ENCODE peak calls at places on chromosomes 4 and X, in four cellular contexts. One of them, this sample, is unnamed. For H3K4me1, the result is how much of the 10 kb centered on the place peaks cover.

GRCh38 chr4:42359686-42360085 is 37.6 kb upstream of the SHISA3 start:
- DNase-seq in neural progenitor cell: no peak
- DNase-seq in IMR-90: peak
- DNase-seq in body of pancreas: no peak
- DNase-seq in this sample: no peak

GRCh38 chrX:333611-334311 is 15.2 kb upstream of the GTPBP6 start:
- DNase-seq in neural progenitor cell: no peak
- DNase-seq in IMR-90: no peak
- DNase-seq in body of pancreas: no peak
- DNase-seq in this sample: no peak

GRCh38 chrX:76029385-76029784 is 143.5 kb upstream of the PBDC1 start:
- DNase-seq in neural progenitor cell: no peak
- DNase-seq in IMR-90: no peak
- DNase-seq in body of pancreas: no peak
- DNase-seq in this sample: no peak

GRCh38 chr4:48429709-48430474 is 53.3 kb upstream of the SLC10A4 start:
- DNase-seq in neural progenitor cell: peak
- DNase-seq in IMR-90: no peak
- DNase-seq in body of pancreas: no peak
- DNase-seq in this sample: no peak

GRCh38 chr4:133186845-133187244 is 37.8 kb downstream of the PCDH10 start:
- DNase-seq in neural progenitor cell: no peak
- DNase-seq in IMR-90: peak
- DNase-seq in body of pancreas: no peak
- DNase-seq in this sample: no peak

GRCh38 chr4:180923476-180923875 is 1319.7 kb upstream of the TENM3 start:
- DNase-seq in neural progenitor cell: no peak
- DNase-seq in IMR-90: peak
- DNase-seq in body of pancreas: no peak
- DNase-seq in this sample: no peak

GRCh38 chr4:188218392-188218791 is 79.2 kb downstream of the TRIML1 start:
- DNase-seq in neural progenitor cell: peak
- DNase-seq in IMR-90: no peak
- DNase-seq in body of pancreas: no peak
- DNase-seq in this sample: no peak

GRCh38 chrX:47190445-47191269 is 3.0 kb upstream of the UBA1 start:
- DNase-seq in neural progenitor cell: peak
- DNase-seq in IMR-90: peak
- DNase-seq in body of pancreas: peak
- DNase-seq in this sample: peak

GRCh38 chr4:15882675-15883086 is 55.9 kb downstream of the FGFBP1 start:
- DNase-seq in neural progenitor cell: peak
- DNase-seq in IMR-90: peak
- DNase-seq in body of pancreas: peak
- DNase-seq in this sample: peak

GRCh38 chrX:40247848-40248622 is 150.3 kb upstream of the BCOR start:
- DNase-seq in neural progenitor cell: no peak
- DNase-seq in IMR-90: no peak
- DNase-seq in body of pancreas: no peak
- DNase-seq in this sample: no peak

GRCh38 chr4:130026185-130026584 is 930.2 kb downstream of the C4orf33 start:
- DNase-seq in neural progenitor cell: peak
- DNase-seq in IMR-90: no peak
- DNase-seq in body of pancreas: no peak
- DNase-seq in this sample: no peak

GRCh38 chrX:81259714-81260395 is 58.0 kb downstream of the SH3BGRL start:
- DNase-seq in neural progenitor cell: no peak
- DNase-seq in IMR-90: peak
- DNase-seq in body of pancreas: no peak
- DNase-seq in this sample: no peak

GRCh38 chr4:1082215-1083182 is 30.9 kb downstream of the RNF212 start:
- DNase-seq in neural progenitor cell: no peak
- DNase-seq in IMR-90: peak
- DNase-seq in body of pancreas: peak
- DNase-seq in this sample: peak

GRCh38 chrX:135087867-135088266 is 32.5 kb downstream of the ETDB start:
- DNase-seq in neural progenitor cell: no peak
- DNase-seq in IMR-90: no peak
- DNase-seq in body of pancreas: no peak
- DNase-seq in this sample: no peak

GRCh38 chr4:40193018-40193571 is 3.7 kb upstream of the RHOH start:
- DNase-seq in neural progenitor cell: no peak
- DNase-seq in IMR-90: no peak
- DNase-seq in body of pancreas: no peak
- DNase-seq in this sample: no peak

GRCh38 chrX:42948723-42949122 is 170.8 kb upstream of the PPP1R2C start:
- DNase-seq in neural progenitor cell: no peak
- DNase-seq in IMR-90: no peak
- DNase-seq in body of pancreas: no peak
- DNase-seq in this sample: no peak

GRCh38 chrX:97399400-97399799 is 515.7 kb downstream of the RPA4 start:
- DNase-seq in neural progenitor cell: no peak
- DNase-seq in IMR-90: peak
- DNase-seq in body of pancreas: no peak
- DNase-seq in this sample: no peak

GRCh38 chr4:124177647-124178425 is 534.7 kb downstream of the ANKRD50 start:
- DNase-seq in neural progenitor cell: no peak
- DNase-seq in IMR-90: peak
- DNase-seq in body of pancreas: no peak
- DNase-seq in this sample: no peak

GRCh38 chr4:184356366-184356765 is 118.0 kb downstream of the IRF2 start:
- DNase-seq in neural progenitor cell: no peak
- DNase-seq in IMR-90: no peak
- DNase-seq in body of pancreas: no peak
- DNase-seq in this sample: no peak

GRCh38 chr4:168622600-168622999 is 125.7 kb downstream of the PALLD start:
- DNase-seq in neural progenitor cell: no peak
- DNase-seq in IMR-90: no peak
- DNase-seq in body of pancreas: no peak
- DNase-seq in this sample: no peak

GRCh38 chr4:184349283-184350039 is 124.9 kb downstream of the IRF2 start:
- DNase-seq in neural progenitor cell: no peak
- DNase-seq in IMR-90: no peak
- DNase-seq in body of pancreas: peak
- DNase-seq in this sample: peak

GRCh38 chr4:165359501-165359900 is 19.3 kb upstream of the CPE start:
- DNase-seq in neural progenitor cell: no peak
- DNase-seq in IMR-90: no peak
- DNase-seq in body of pancreas: no peak
- DNase-seq in this sample: no peak

GRCh38 chr4:123826896-123827295 is 430.3 kb downstream of the SPRY1 start:
- DNase-seq in neural progenitor cell: no peak
- DNase-seq in IMR-90: peak
- DNase-seq in body of pancreas: no peak
- DNase-seq in this sample: no peak

GRCh38 chr4:142473218-142473959 is 372.7 kb downstream of the INPP4B start:
- DNase-seq in neural progenitor cell: no peak
- DNase-seq in IMR-90: no peak
- DNase-seq in body of pancreas: peak
- DNase-seq in this sample: no peak

GRCh38 chr4:54017308-54017707 is 47.1 kb downstream of the CHIC2 start:
- DNase-seq in neural progenitor cell: peak
- DNase-seq in IMR-90: no peak
- DNase-seq in body of pancreas: no peak
- DNase-seq in this sample: no peak

GRCh38 chr4:140151700-140152014 is 2.3 kb downstream of the MAML3 start:
- DNase-seq in neural progenitor cell: peak
- DNase-seq in IMR-90: peak
- DNase-seq in body of pancreas: peak
- DNase-seq in this sample: peak

GRCh38 chrX:146259207-146259606 is 441.6 kb downstream of the SLITRK2 start:
- DNase-seq in neural progenitor cell: no peak
- DNase-seq in IMR-90: no peak
- DNase-seq in body of pancreas: no peak
- DNase-seq in this sample: no peak

GRCh38 chrX:154731203-154731602 is 19.7 kb downstream of the GAB3 start:
- DNase-seq in neural progenitor cell: no peak
- DNase-seq in IMR-90: no peak
- DNase-seq in body of pancreas: no peak
- DNase-seq in this sample: no peak

GRCh38 chr4:664713-665231 is 9.3 kb downstream of the ATP5ME start:
- DNase-seq in neural progenitor cell: no peak
- DNase-seq in IMR-90: no peak
- DNase-seq in body of pancreas: no peak
- DNase-seq in this sample: no peak

GRCh38 chr4:149835280-149835679 is 19.6 kb upstream of the IQCM start:
- DNase-seq in neural progenitor cell: no peak
- DNase-seq in IMR-90: no peak
- DNase-seq in body of pancreas: no peak
- DNase-seq in this sample: no peak

GRCh38 chr4:84529169-84529751 is 30.2 kb upstream of the NKX6-1 start:
- DNase-seq in neural progenitor cell: peak
- DNase-seq in IMR-90: peak
- DNase-seq in body of pancreas: no peak
- DNase-seq in this sample: no peak

GRCh38 chr4:113957961-113958360 is 21.5 kb downstream of the ARSJ start:
- DNase-seq in neural progenitor cell: no peak
- DNase-seq in IMR-90: peak
- DNase-seq in body of pancreas: no peak
- DNase-seq in this sample: no peak

GRCh38 chr4:124321370-124321769 is 391.2 kb downstream of the ANKRD50 start:
- DNase-seq in neural progenitor cell: peak
- DNase-seq in IMR-90: peak
- DNase-seq in body of pancreas: no peak
- DNase-seq in this sample: no peak

DNA sequence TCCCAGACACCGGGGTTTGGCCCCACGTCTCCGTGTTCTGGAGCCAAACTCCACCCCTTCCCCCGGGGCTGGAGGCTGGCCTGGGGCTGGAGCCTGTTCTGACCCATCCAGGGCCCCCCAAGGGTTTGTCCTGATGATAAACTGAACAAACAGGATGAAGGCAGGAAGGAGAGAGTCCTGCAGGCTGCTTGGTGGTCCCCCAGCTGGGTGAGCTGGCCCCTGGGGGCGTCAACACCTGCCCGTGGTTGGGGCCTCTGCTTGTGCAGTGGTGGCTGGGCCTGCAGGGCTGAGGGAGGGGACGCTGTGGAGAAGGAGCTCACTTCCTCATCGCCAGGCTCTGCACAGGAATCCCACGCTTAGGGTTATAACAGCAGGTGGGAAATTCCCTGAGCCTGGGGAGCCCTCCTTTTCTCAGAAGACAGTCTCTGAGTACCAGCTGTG is 2.3 kb downstream of the SH3TC1 start:
- DNase-seq in neural progenitor cell: no peak
- DNase-seq in IMR-90: no peak
- DNase-seq in body of pancreas: no peak
- DNase-seq in this sample: no peak
- H3K27ac ChIP-seq in neural progenitor cell: no peak
- H3K27ac ChIP-seq in IMR-90: no peak
- H3K27ac ChIP-seq in body of pancreas: no peak
- H3K27ac ChIP-seq in this sample: no peak

GRCh38 chr4:151992755-151993154 is 231.9 kb upstream of the GATB start:
- DNase-seq in neural progenitor cell: no peak
- DNase-seq in IMR-90: no peak
- DNase-seq in body of pancreas: no peak
- DNase-seq in this sample: no peak
- H3K4me1 ChIP-seq in neural progenitor cell: under half
- H3K4me1 ChIP-seq in IMR-90: under half
- H3K4me1 ChIP-seq in body of pancreas: under half
- H3K4me1 ChIP-seq in this sample: under half

GRCh38 chrX:23845316-23845932 is 62.3 kb downstream of the APOO start:
- DNase-seq in neural progenitor cell: no peak
- DNase-seq in IMR-90: no peak
- DNase-seq in body of pancreas: peak
- DNase-seq in this sample: peak
- H3K27ac ChIP-seq in neural progenitor cell: peak
- H3K27ac ChIP-seq in IMR-90: no peak
- H3K27ac ChIP-seq in body of pancreas: peak
- H3K27ac ChIP-seq in this sample: peak

GRCh38 chr4:182885738-182886077 is 31.5 kb downstream of the DCTD start:
- DNase-seq in neural progenitor cell: no peak
- DNase-seq in IMR-90: peak
- DNase-seq in body of pancreas: no peak
- DNase-seq in this sample: no peak
- H3K4me1 ChIP-seq in neural progenitor cell: under half
- H3K4me1 ChIP-seq in IMR-90: under half
- H3K4me1 ChIP-seq in body of pancreas: under half
- H3K4me1 ChIP-seq in this sample: under half

GRCh38 chr4:52997132-52997416 is 135.0 kb downstream of the RASL11B start:
- DNase-seq in neural progenitor cell: no peak
- DNase-seq in IMR-90: no peak
- DNase-seq in body of pancreas: no peak
- DNase-seq in this sample: no peak
- H3K27ac ChIP-seq in neural progenitor cell: no peak
- H3K27ac ChIP-seq in IMR-90: no peak
- H3K27ac ChIP-seq in body of pancreas: peak
- H3K27ac ChIP-seq in this sample: peak

GRCh38 chr4:156939801-156940200 is 31.8 kb downstream of the PDGFC start:
- DNase-seq in neural progenitor cell: no peak
- DNase-seq in IMR-90: no peak
- DNase-seq in body of pancreas: no peak
- DNase-seq in this sample: no peak
- H3K4me1 ChIP-seq in neural progenitor cell: under half
- H3K4me1 ChIP-seq in IMR-90: under half
- H3K4me1 ChIP-seq in body of pancreas: under half
- H3K4me1 ChIP-seq in this sample: under half

GRCh38 chr4:72887152-72887551 is 182.4 kb downstream of the COX18 start:
- DNase-seq in neural progenitor cell: no peak
- DNase-seq in IMR-90: no peak
- DNase-seq in body of pancreas: no peak
- DNase-seq in this sample: no peak
- H3K27ac ChIP-seq in neural progenitor cell: no peak
- H3K27ac ChIP-seq in IMR-90: no peak
- H3K27ac ChIP-seq in body of pancreas: no peak
- H3K27ac ChIP-seq in this sample: no peak

DNA sequence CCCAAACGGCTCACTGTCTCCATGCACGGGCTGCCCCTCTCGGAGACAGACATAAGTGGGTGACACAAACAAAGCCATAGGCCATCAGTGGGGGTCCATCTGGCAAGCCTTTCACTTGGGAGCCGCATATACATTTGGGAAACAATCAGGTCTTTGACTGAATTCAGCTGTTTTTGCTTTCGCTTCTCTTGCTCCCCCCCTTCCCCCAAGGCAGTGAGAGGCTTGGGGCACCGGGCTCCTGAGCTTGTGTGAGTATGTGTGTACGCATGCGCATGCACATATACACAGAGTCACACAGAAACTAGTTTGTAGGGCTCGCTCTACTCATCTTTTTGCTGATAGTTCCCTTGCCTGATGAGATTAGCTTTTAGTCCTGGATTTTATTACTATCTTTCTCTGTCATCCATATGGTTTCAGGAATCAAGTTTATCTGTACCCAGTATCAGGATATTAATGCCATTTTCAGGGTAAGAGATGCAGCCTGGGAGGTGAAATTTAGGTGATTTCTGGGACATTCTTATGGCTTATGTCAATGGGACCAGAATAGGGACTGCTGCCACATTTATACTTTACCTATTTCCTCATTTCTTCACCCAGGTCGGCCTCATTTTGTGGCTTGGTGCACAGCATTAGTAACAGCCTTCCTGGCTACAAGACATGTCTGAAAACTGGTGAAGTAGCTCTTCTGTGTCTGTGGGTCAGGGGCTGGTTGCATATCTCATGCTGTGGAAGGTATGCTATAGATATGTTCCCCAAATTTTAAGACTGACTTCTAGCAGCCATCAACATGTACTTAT is 284.6 kb downstream of the AFF2 start:
- DNase-seq in neural progenitor cell: peak
- DNase-seq in IMR-90: no peak
- DNase-seq in body of pancreas: no peak
- DNase-seq in this sample: no peak
- H3K4me1 ChIP-seq in neural progenitor cell: under half
- H3K4me1 ChIP-seq in IMR-90: under half
- H3K4me1 ChIP-seq in body of pancreas: under half
- H3K4me1 ChIP-seq in this sample: under half